ENCODE peak calls at places on chromosome 5, in ten cellular contexts. One of them, this sample, is unnamed.
A peak's percentile ranks its signal among the peaks of the same experiment; 100 is the strongest.

GRCh38 chr5:80191991-80192398 is 63.9 kb downstream of the SERINC5 start:
- DNase-seq in SJCRH30: peak; percentile 50
- DNase-seq in stomach: no peak
- DNase-seq in naive thymus-derived CD4-positive, alpha-beta T cell: peak; percentile 66
- DNase-seq in uterus: peak; percentile 24
- DNase-seq in tibial artery: no peak
- DNase-seq in suprapubic skin: no peak
- DNase-seq in GM12878: no peak
- DNase-seq in SJSA1: peak; percentile 10
- DNase-seq in small intestine: peak; percentile 43
- DNase-seq in this sample: peak; percentile 67

GRCh38 chr5:103693485-103693884 is 130.9 kb upstream of the NUDT12 start:
- DNase-seq in SJCRH30: peak; percentile 9
- DNase-seq in stomach: no peak
- DNase-seq in naive thymus-derived CD4-positive, alpha-beta T cell: no peak
- DNase-seq in uterus: no peak
- DNase-seq in tibial artery: no peak
- DNase-seq in suprapubic skin: no peak
- DNase-seq in GM12878: no peak
- DNase-seq in SJSA1: no peak
- DNase-seq in small intestine: no peak
- DNase-seq in this sample: no peak

GRCh38 chr5:116475232-116475828 is 99.3 kb downstream of the SEMA6A start:
- DNase-seq in SJCRH30: no peak
- DNase-seq in stomach: no peak
- DNase-seq in naive thymus-derived CD4-positive, alpha-beta T cell: no peak
- DNase-seq in uterus: no peak
- DNase-seq in tibial artery: no peak
- DNase-seq in suprapubic skin: no peak
- DNase-seq in GM12878: no peak
- DNase-seq in SJSA1: no peak
- DNase-seq in small intestine: no peak
- DNase-seq in this sample: no peak

GRCh38 chr5:144237851-144238250 is 67.2 kb downstream of the KCTD16 start:
- DNase-seq in SJCRH30: no peak
- DNase-seq in stomach: no peak
- DNase-seq in naive thymus-derived CD4-positive, alpha-beta T cell: no peak
- DNase-seq in uterus: no peak
- DNase-seq in tibial artery: no peak
- DNase-seq in suprapubic skin: no peak
- DNase-seq in GM12878: no peak
- DNase-seq in SJSA1: no peak
- DNase-seq in small intestine: no peak
- DNase-seq in this sample: no peak

GRCh38 chr5:14407746-14408175 is 173.8 kb upstream of the OTULINL start:
- DNase-seq in SJCRH30: no peak
- DNase-seq in stomach: no peak
- DNase-seq in naive thymus-derived CD4-positive, alpha-beta T cell: no peak
- DNase-seq in uterus: no peak
- DNase-seq in tibial artery: no peak
- DNase-seq in suprapubic skin: no peak
- DNase-seq in GM12878: no peak
- DNase-seq in SJSA1: no peak
- DNase-seq in small intestine: no peak
- DNase-seq in this sample: no peak

GRCh38 chr5:168132186-168132585 is 159.3 kb upstream of the WWC1 start:
- DNase-seq in SJCRH30: no peak
- DNase-seq in stomach: no peak
- DNase-seq in naive thymus-derived CD4-positive, alpha-beta T cell: no peak
- DNase-seq in uterus: no peak
- DNase-seq in tibial artery: no peak
- DNase-seq in suprapubic skin: no peak
- DNase-seq in GM12878: no peak
- DNase-seq in SJSA1: peak; percentile 82
- DNase-seq in small intestine: no peak
- DNase-seq in this sample: no peak

GRCh38 chr5:158100373-158100902 is 241.5 kb upstream of the CLINT1 start:
- DNase-seq in SJCRH30: no peak
- DNase-seq in stomach: no peak
- DNase-seq in naive thymus-derived CD4-positive, alpha-beta T cell: no peak
- DNase-seq in uterus: no peak
- DNase-seq in tibial artery: no peak
- DNase-seq in suprapubic skin: no peak
- DNase-seq in GM12878: no peak
- DNase-seq in SJSA1: no peak
- DNase-seq in small intestine: no peak
- DNase-seq in this sample: no peak

GRCh38 chr5:28216939-28217360 is 1178.6 kb upstream of the CDH9 start:
- DNase-seq in SJCRH30: peak; percentile 25
- DNase-seq in stomach: no peak
- DNase-seq in naive thymus-derived CD4-positive, alpha-beta T cell: no peak
- DNase-seq in uterus: no peak
- DNase-seq in tibial artery: no peak
- DNase-seq in suprapubic skin: no peak
- DNase-seq in GM12878: no peak
- DNase-seq in SJSA1: no peak
- DNase-seq in small intestine: no peak
- DNase-seq in this sample: no peak

GRCh38 chr5:170055606-170056005 is 50.1 kb upstream of the FOXI1 start:
- DNase-seq in SJCRH30: no peak
- DNase-seq in stomach: no peak
- DNase-seq in naive thymus-derived CD4-positive, alpha-beta T cell: no peak
- DNase-seq in uterus: no peak
- DNase-seq in tibial artery: no peak
- DNase-seq in suprapubic skin: peak; percentile 28
- DNase-seq in GM12878: no peak
- DNase-seq in SJSA1: no peak
- DNase-seq in small intestine: no peak
- DNase-seq in this sample: no peak

GRCh38 chr5:83767409-83767992 is 46.8 kb upstream of the HAPLN1 start:
- DNase-seq in SJCRH30: peak; percentile 32
- DNase-seq in stomach: no peak
- DNase-seq in naive thymus-derived CD4-positive, alpha-beta T cell: no peak
- DNase-seq in uterus: no peak
- DNase-seq in tibial artery: no peak
- DNase-seq in suprapubic skin: no peak
- DNase-seq in GM12878: no peak
- DNase-seq in SJSA1: no peak
- DNase-seq in small intestine: no peak
- DNase-seq in this sample: no peak

GRCh38 chr5:123800640-123801039 is 288.7 kb downstream of the CSNK1G3 start:
- DNase-seq in SJCRH30: no peak
- DNase-seq in stomach: no peak
- DNase-seq in naive thymus-derived CD4-positive, alpha-beta T cell: no peak
- DNase-seq in uterus: no peak
- DNase-seq in tibial artery: no peak
- DNase-seq in suprapubic skin: no peak
- DNase-seq in GM12878: no peak
- DNase-seq in SJSA1: no peak
- DNase-seq in small intestine: no peak
- DNase-seq in this sample: no peak

GRCh38 chr5:16057277-16057676 is 122.3 kb downstream of the MARCHF11 start:
- DNase-seq in SJCRH30: no peak
- DNase-seq in stomach: no peak
- DNase-seq in naive thymus-derived CD4-positive, alpha-beta T cell: no peak
- DNase-seq in uterus: no peak
- DNase-seq in tibial artery: no peak
- DNase-seq in suprapubic skin: no peak
- DNase-seq in GM12878: no peak
- DNase-seq in SJSA1: no peak
- DNase-seq in small intestine: no peak
- DNase-seq in this sample: no peak

GRCh38 chr5:180436275-180436674 is 57.9 kb upstream of the CNOT6 start:
- DNase-seq in SJCRH30: no peak
- DNase-seq in stomach: no peak
- DNase-seq in naive thymus-derived CD4-positive, alpha-beta T cell: no peak
- DNase-seq in uterus: no peak
- DNase-seq in tibial artery: no peak
- DNase-seq in suprapubic skin: no peak
- DNase-seq in GM12878: no peak
- DNase-seq in SJSA1: no peak
- DNase-seq in small intestine: no peak
- DNase-seq in this sample: no peak

GRCh38 chr5:142810081-142810480 is 39.9 kb downstream of the ARHGAP26 start:
- DNase-seq in SJCRH30: peak; percentile 74
- DNase-seq in stomach: no peak
- DNase-seq in naive thymus-derived CD4-positive, alpha-beta T cell: no peak
- DNase-seq in uterus: no peak
- DNase-seq in tibial artery: no peak
- DNase-seq in suprapubic skin: no peak
- DNase-seq in GM12878: no peak
- DNase-seq in SJSA1: peak; percentile 62
- DNase-seq in small intestine: no peak
- DNase-seq in this sample: no peak

GRCh38 chr5:75558972-75559632 is 47.4 kb downstream of the POLK start:
- DNase-seq in SJCRH30: no peak
- DNase-seq in stomach: no peak
- DNase-seq in naive thymus-derived CD4-positive, alpha-beta T cell: no peak
- DNase-seq in uterus: no peak
- DNase-seq in tibial artery: no peak
- DNase-seq in suprapubic skin: no peak
- DNase-seq in GM12878: no peak
- DNase-seq in SJSA1: no peak
- DNase-seq in small intestine: no peak
- DNase-seq in this sample: no peak

GRCh38 chr5:146461319-146461718 is 14.2 kb downstream of the TCERG1 start:
- DNase-seq in SJCRH30: no peak
- DNase-seq in stomach: no peak
- DNase-seq in naive thymus-derived CD4-positive, alpha-beta T cell: no peak
- DNase-seq in uterus: no peak
- DNase-seq in tibial artery: no peak
- DNase-seq in suprapubic skin: no peak
- DNase-seq in GM12878: no peak
- DNase-seq in SJSA1: peak; percentile 44
- DNase-seq in small intestine: no peak
- DNase-seq in this sample: no peak

GRCh38 chr5:178274826-178275537 is 42.4 kb upstream of the PHYKPL start:
- DNase-seq in SJCRH30: no peak
- DNase-seq in stomach: no peak
- DNase-seq in naive thymus-derived CD4-positive, alpha-beta T cell: no peak
- DNase-seq in uterus: no peak
- DNase-seq in tibial artery: no peak
- DNase-seq in suprapubic skin: no peak
- DNase-seq in GM12878: no peak
- DNase-seq in SJSA1: no peak
- DNase-seq in small intestine: no peak
- DNase-seq in this sample: no peak

GRCh38 chr5:5497132-5497748 is 74.8 kb downstream of the ICE1 start:
- DNase-seq in SJCRH30: peak; percentile 26
- DNase-seq in stomach: no peak
- DNase-seq in naive thymus-derived CD4-positive, alpha-beta T cell: no peak
- DNase-seq in uterus: peak; percentile 58
- DNase-seq in tibial artery: peak; percentile 72
- DNase-seq in suprapubic skin: no peak
- DNase-seq in GM12878: no peak
- DNase-seq in SJSA1: peak; percentile 37
- DNase-seq in small intestine: peak; percentile 29
- DNase-seq in this sample: no peak

GRCh38 chr5:6730407-6730806 is 17.2 kb downstream of the TENT4A start:
- DNase-seq in SJCRH30: no peak
- DNase-seq in stomach: no peak
- DNase-seq in naive thymus-derived CD4-positive, alpha-beta T cell: no peak
- DNase-seq in uterus: no peak
- DNase-seq in tibial artery: peak; percentile 28
- DNase-seq in suprapubic skin: no peak
- DNase-seq in GM12878: no peak
- DNase-seq in SJSA1: no peak
- DNase-seq in small intestine: no peak
- DNase-seq in this sample: no peak
- H3K4me1 ChIP-seq in SJCRH30: peaks cover 4% of the 10 kb centered on the region
- H3K4me1 ChIP-seq in stomach: peaks cover 97% of the 10 kb centered on the region
- H3K4me1 ChIP-seq in naive thymus-derived CD4-positive, alpha-beta T cell: peaks cover 61% of the 10 kb centered on the region
- H3K4me1 ChIP-seq in uterus: peaks cover 14% of the 10 kb centered on the region
- H3K4me1 ChIP-seq in tibial artery: peaks cover 96% of the 10 kb centered on the region
- H3K4me1 ChIP-seq in suprapubic skin: peaks cover 66% of the 10 kb centered on the region
- H3K4me1 ChIP-seq in GM12878: peaks cover 75% of the 10 kb centered on the region
- H3K4me1 ChIP-seq in SJSA1: peaks cover 23% of the 10 kb centered on the region
- H3K4me1 ChIP-seq in small intestine: peaks cover 22% of the 10 kb centered on the region
- H3K4me1 ChIP-seq in this sample: peaks cover 54% of the 10 kb centered on the region

DNA sequence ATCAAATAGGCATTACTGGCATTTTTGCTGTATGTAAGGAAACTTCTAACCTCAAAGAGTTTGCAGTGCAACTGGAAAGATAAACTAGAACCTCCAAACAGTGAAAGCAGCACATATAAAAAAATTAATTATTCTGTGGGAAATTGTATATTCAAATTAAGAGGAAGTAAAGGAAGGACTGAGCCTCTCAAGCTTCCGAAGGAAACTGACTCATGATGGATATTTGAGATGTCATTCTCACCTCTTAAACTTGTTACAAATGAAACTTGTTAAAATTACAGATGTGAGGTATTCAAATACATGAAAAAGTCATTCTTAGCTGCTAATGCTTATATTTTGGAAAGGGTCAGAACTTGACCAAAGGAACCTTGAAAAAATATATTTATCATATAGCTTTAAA is 538.7 kb downstream of the PDE4D start:
- DNase-seq in SJCRH30: no peak
- DNase-seq in stomach: no peak
- DNase-seq in naive thymus-derived CD4-positive, alpha-beta T cell: no peak
- DNase-seq in uterus: no peak
- DNase-seq in tibial artery: no peak
- DNase-seq in suprapubic skin: no peak
- DNase-seq in GM12878: no peak
- DNase-seq in SJSA1: no peak
- DNase-seq in small intestine: no peak
- DNase-seq in this sample: no peak
- H3K4me1 ChIP-seq in SJCRH30: peaks cover 35% of the 10 kb centered on the region
- H3K4me1 ChIP-seq in stomach: peaks cover 65% of the 10 kb centered on the region
- H3K4me1 ChIP-seq in naive thymus-derived CD4-positive, alpha-beta T cell: no peaks in the 10 kb centered on the region
- H3K4me1 ChIP-seq in uterus: no peaks in the 10 kb centered on the region
- H3K4me1 ChIP-seq in tibial artery: peaks cover 16% of the 10 kb centered on the region
- H3K4me1 ChIP-seq in suprapubic skin: peaks cover 4% of the 10 kb centered on the region
- H3K4me1 ChIP-seq in GM12878: no peaks in the 10 kb centered on the region
- H3K4me1 ChIP-seq in SJSA1: peaks cover 12% of the 10 kb centered on the region
- H3K4me1 ChIP-seq in small intestine: no peaks in the 10 kb centered on the region
- H3K4me1 ChIP-seq in this sample: no peaks in the 10 kb centered on the region

GRCh38 chr5:111968459-111968858 is 211.5 kb upstream of the NREP start:
- DNase-seq in SJCRH30: no peak
- DNase-seq in stomach: no peak
- DNase-seq in naive thymus-derived CD4-positive, alpha-beta T cell: no peak
- DNase-seq in uterus: no peak
- DNase-seq in tibial artery: no peak
- DNase-seq in suprapubic skin: no peak
- DNase-seq in GM12878: no peak
- DNase-seq in SJSA1: no peak
- DNase-seq in small intestine: no peak
- DNase-seq in this sample: no peak
- H3K4me1 ChIP-seq in SJCRH30: no peaks in the 10 kb centered on the region
- H3K4me1 ChIP-seq in stomach: no peaks in the 10 kb centered on the region
- H3K4me1 ChIP-seq in naive thymus-derived CD4-positive, alpha-beta T cell: no peaks in the 10 kb centered on the region
- H3K4me1 ChIP-seq in uterus: no peaks in the 10 kb centered on the region
- H3K4me1 ChIP-seq in tibial artery: peaks cover 9% of the 10 kb centered on the region
- H3K4me1 ChIP-seq in suprapubic skin: peaks cover 4% of the 10 kb centered on the region
- H3K4me1 ChIP-seq in GM12878: no peaks in the 10 kb centered on the region
- H3K4me1 ChIP-seq in SJSA1: no peaks in the 10 kb centered on the region
- H3K4me1 ChIP-seq in small intestine: no peaks in the 10 kb centered on the region
- H3K4me1 ChIP-seq in this sample: no peaks in the 10 kb centered on the region

DNA sequence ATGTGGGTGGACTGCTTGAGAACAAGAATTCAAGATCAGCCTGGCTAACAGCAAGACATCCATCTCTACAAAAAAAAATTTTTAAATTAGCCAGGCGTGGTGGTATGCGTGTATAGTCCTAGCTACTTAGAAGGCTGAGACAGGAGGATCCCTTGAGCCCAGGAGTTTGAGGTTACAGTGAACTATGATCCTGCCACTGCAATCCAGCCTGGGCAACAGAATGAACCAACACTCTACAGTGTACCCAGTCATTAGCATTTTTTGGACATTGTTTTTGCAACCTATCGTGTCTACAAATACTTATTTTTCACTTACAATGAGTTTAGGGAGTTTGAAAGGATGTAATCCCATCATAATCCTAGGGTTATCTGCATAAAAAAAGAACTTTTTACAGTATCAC is 22.1 kb downstream of the RICTOR start:
- DNase-seq in SJCRH30: no peak
- DNase-seq in stomach: no peak
- DNase-seq in naive thymus-derived CD4-positive, alpha-beta T cell: no peak
- DNase-seq in uterus: no peak
- DNase-seq in tibial artery: no peak
- DNase-seq in suprapubic skin: no peak
- DNase-seq in GM12878: no peak
- DNase-seq in SJSA1: no peak
- DNase-seq in small intestine: no peak
- DNase-seq in this sample: no peak
- H3K4me1 ChIP-seq in SJCRH30: no peaks in the 10 kb centered on the region
- H3K4me1 ChIP-seq in stomach: peaks cover 59% of the 10 kb centered on the region
- H3K4me1 ChIP-seq in naive thymus-derived CD4-positive, alpha-beta T cell: peaks cover 20% of the 10 kb centered on the region
- H3K4me1 ChIP-seq in uterus: no peaks in the 10 kb centered on the region
- H3K4me1 ChIP-seq in tibial artery: peaks cover 36% of the 10 kb centered on the region
- H3K4me1 ChIP-seq in suprapubic skin: peaks cover 24% of the 10 kb centered on the region
- H3K4me1 ChIP-seq in GM12878: no peaks in the 10 kb centered on the region
- H3K4me1 ChIP-seq in SJSA1: no peaks in the 10 kb centered on the region
- H3K4me1 ChIP-seq in small intestine: peaks cover 4% of the 10 kb centered on the region
- H3K4me1 ChIP-seq in this sample: peaks cover 14% of the 10 kb centered on the region